ENCODE peak calls at places on chromosomes 12 and 14, in seven cellular contexts. One of them, this sample, is unnamed.

GRCh38 chr12:115443351-115443938 is 759.5 kb upstream of the TBX3 start:
- DNase-seq in CD4-positive, alpha-beta memory T cell: no peak
- DNase-seq in heart left ventricle: no peak
- DNase-seq in coronary artery: no peak
- DNase-seq in neuronal stem cell: no peak
- DNase-seq in spleen: no peak
- DNase-seq in mammary epithelial cell: no peak
- DNase-seq in this sample: no peak

GRCh38 chr12:50564240-50564947 is 59.6 kb downstream of the DIP2B start:
- DNase-seq in CD4-positive, alpha-beta memory T cell: no peak
- DNase-seq in heart left ventricle: no peak
- DNase-seq in coronary artery: no peak
- DNase-seq in neuronal stem cell: no peak
- DNase-seq in spleen: no peak
- DNase-seq in mammary epithelial cell: no peak
- DNase-seq in this sample: no peak

GRCh38 chr14:100988956-100989355 is 85.4 kb upstream of the RTL1 start:
- DNase-seq in CD4-positive, alpha-beta memory T cell: no peak
- DNase-seq in heart left ventricle: no peak
- DNase-seq in coronary artery: no peak
- DNase-seq in neuronal stem cell: no peak
- DNase-seq in spleen: no peak
- DNase-seq in mammary epithelial cell: peak
- DNase-seq in this sample: no peak

GRCh38 chr12:130686511-130686981 is 29.6 kb downstream of the RIMBP2 start:
- DNase-seq in CD4-positive, alpha-beta memory T cell: no peak
- DNase-seq in heart left ventricle: no peak
- DNase-seq in coronary artery: no peak
- DNase-seq in neuronal stem cell: no peak
- DNase-seq in spleen: peak
- DNase-seq in mammary epithelial cell: no peak
- DNase-seq in this sample: no peak

GRCh38 chr14:74671789-74672188 is 41.1 kb downstream of the AREL1 start:
- DNase-seq in CD4-positive, alpha-beta memory T cell: no peak
- DNase-seq in heart left ventricle: no peak
- DNase-seq in coronary artery: no peak
- DNase-seq in neuronal stem cell: no peak
- DNase-seq in spleen: no peak
- DNase-seq in mammary epithelial cell: peak
- DNase-seq in this sample: no peak

GRCh38 chr12:75345531-75345930 is 11.1 kb downstream of the GLIPR1L1 start:
- DNase-seq in CD4-positive, alpha-beta memory T cell: no peak
- DNase-seq in heart left ventricle: no peak
- DNase-seq in coronary artery: no peak
- DNase-seq in neuronal stem cell: no peak
- DNase-seq in spleen: no peak
- DNase-seq in mammary epithelial cell: peak
- DNase-seq in this sample: no peak

GRCh38 chr14:66359500-66359899 is 126.7 kb upstream of the CCDC196 start:
- DNase-seq in CD4-positive, alpha-beta memory T cell: peak
- DNase-seq in heart left ventricle: no peak
- DNase-seq in coronary artery: no peak
- DNase-seq in neuronal stem cell: peak
- DNase-seq in spleen: no peak
- DNase-seq in mammary epithelial cell: peak
- DNase-seq in this sample: no peak

GRCh38 chr12:46387697-46388096 is 15.1 kb upstream of the SLC38A2 start:
- DNase-seq in CD4-positive, alpha-beta memory T cell: no peak
- DNase-seq in heart left ventricle: no peak
- DNase-seq in coronary artery: no peak
- DNase-seq in neuronal stem cell: no peak
- DNase-seq in spleen: peak
- DNase-seq in mammary epithelial cell: no peak
- DNase-seq in this sample: no peak

GRCh38 chr12:132700212-132700913 is 10.3 kb upstream of the PGAM5 start:
- DNase-seq in CD4-positive, alpha-beta memory T cell: no peak
- DNase-seq in heart left ventricle: no peak
- DNase-seq in coronary artery: no peak
- DNase-seq in neuronal stem cell: no peak
- DNase-seq in spleen: no peak
- DNase-seq in mammary epithelial cell: no peak
- DNase-seq in this sample: no peak

GRCh38 chr12:56158926-56159461 is 835 bp downstream of the MYL6 start:
- DNase-seq in CD4-positive, alpha-beta memory T cell: peak
- DNase-seq in heart left ventricle: peak
- DNase-seq in coronary artery: peak
- DNase-seq in neuronal stem cell: peak
- DNase-seq in spleen: peak
- DNase-seq in mammary epithelial cell: peak
- DNase-seq in this sample: peak

GRCh38 chr12:84960918-84961317 is 48.3 kb upstream of the SLC6A15 start:
- DNase-seq in CD4-positive, alpha-beta memory T cell: no peak
- DNase-seq in heart left ventricle: no peak
- DNase-seq in coronary artery: no peak
- DNase-seq in neuronal stem cell: no peak
- DNase-seq in spleen: no peak
- DNase-seq in mammary epithelial cell: no peak
- DNase-seq in this sample: no peak

GRCh38 chr12:14936224-14936861 is 2.0 kb downstream of the ERP27 start:
- DNase-seq in CD4-positive, alpha-beta memory T cell: no peak
- DNase-seq in heart left ventricle: no peak
- DNase-seq in coronary artery: no peak
- DNase-seq in neuronal stem cell: no peak
- DNase-seq in spleen: no peak
- DNase-seq in mammary epithelial cell: no peak
- DNase-seq in this sample: no peak

GRCh38 chr12:96427269-96427729 is 27.1 kb upstream of the CDK17 start:
- DNase-seq in CD4-positive, alpha-beta memory T cell: no peak
- DNase-seq in heart left ventricle: peak
- DNase-seq in coronary artery: peak
- DNase-seq in neuronal stem cell: peak
- DNase-seq in spleen: no peak
- DNase-seq in mammary epithelial cell: peak
- DNase-seq in this sample: peak

GRCh38 chr12:22100952-22101748 is 55.1 kb downstream of the CMAS start:
- DNase-seq in CD4-positive, alpha-beta memory T cell: peak
- DNase-seq in heart left ventricle: peak
- DNase-seq in coronary artery: no peak
- DNase-seq in neuronal stem cell: peak
- DNase-seq in spleen: no peak
- DNase-seq in mammary epithelial cell: peak
- DNase-seq in this sample: no peak

GRCh38 chr12:40566246-40566645 is 126.0 kb upstream of the CNTN1 start:
- DNase-seq in CD4-positive, alpha-beta memory T cell: no peak
- DNase-seq in heart left ventricle: no peak
- DNase-seq in coronary artery: no peak
- DNase-seq in neuronal stem cell: no peak
- DNase-seq in spleen: no peak
- DNase-seq in mammary epithelial cell: no peak
- DNase-seq in this sample: no peak

GRCh38 chr12:94056419-94057158 is 91.8 kb upstream of the PLXNC1 start:
- DNase-seq in CD4-positive, alpha-beta memory T cell: no peak
- DNase-seq in heart left ventricle: no peak
- DNase-seq in coronary artery: no peak
- DNase-seq in neuronal stem cell: no peak
- DNase-seq in spleen: no peak
- DNase-seq in mammary epithelial cell: no peak
- DNase-seq in this sample: no peak

GRCh38 chr12:34294671-34295365 is 272.5 kb downstream of the ALG10 start:
- DNase-seq in CD4-positive, alpha-beta memory T cell: no peak
- DNase-seq in heart left ventricle: no peak
- DNase-seq in coronary artery: peak
- DNase-seq in neuronal stem cell: no peak
- DNase-seq in spleen: no peak
- DNase-seq in mammary epithelial cell: no peak
- DNase-seq in this sample: no peak

DNA sequence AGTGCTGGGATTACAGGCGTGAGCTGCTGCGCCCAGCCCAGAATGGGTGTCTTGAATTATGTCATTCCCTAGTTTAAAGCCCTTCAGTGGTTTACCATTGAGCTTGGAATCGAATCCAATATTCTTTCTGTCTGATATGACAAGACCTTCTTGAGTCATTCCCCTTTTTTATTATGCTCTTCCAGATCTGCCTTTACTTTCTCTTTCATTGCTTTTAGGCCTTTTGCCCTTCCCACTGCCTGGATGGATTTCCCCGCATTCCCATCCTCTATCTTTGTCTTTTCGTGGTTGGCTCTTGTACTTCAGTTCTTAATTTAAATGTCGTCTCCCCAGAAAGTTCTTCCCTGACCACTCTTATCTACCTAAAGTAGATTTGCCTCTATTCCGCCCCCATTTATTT is 1.6 kb downstream of the TRAFD1 start:
- DNase-seq in CD4-positive, alpha-beta memory T cell: no peak
- DNase-seq in heart left ventricle: no peak
- DNase-seq in coronary artery: no peak
- DNase-seq in neuronal stem cell: no peak
- DNase-seq in spleen: no peak
- DNase-seq in mammary epithelial cell: no peak
- DNase-seq in this sample: no peak
- H3K27ac ChIP-seq in CD4-positive, alpha-beta memory T cell: peak
- H3K27ac ChIP-seq in heart left ventricle: no peak
- H3K27ac ChIP-seq in coronary artery: no peak
- H3K27ac ChIP-seq in neuronal stem cell: no peak
- H3K27ac ChIP-seq in spleen: peak
- H3K27ac ChIP-seq in mammary epithelial cell: no peak
- H3K27ac ChIP-seq in this sample: no peak

DNA sequence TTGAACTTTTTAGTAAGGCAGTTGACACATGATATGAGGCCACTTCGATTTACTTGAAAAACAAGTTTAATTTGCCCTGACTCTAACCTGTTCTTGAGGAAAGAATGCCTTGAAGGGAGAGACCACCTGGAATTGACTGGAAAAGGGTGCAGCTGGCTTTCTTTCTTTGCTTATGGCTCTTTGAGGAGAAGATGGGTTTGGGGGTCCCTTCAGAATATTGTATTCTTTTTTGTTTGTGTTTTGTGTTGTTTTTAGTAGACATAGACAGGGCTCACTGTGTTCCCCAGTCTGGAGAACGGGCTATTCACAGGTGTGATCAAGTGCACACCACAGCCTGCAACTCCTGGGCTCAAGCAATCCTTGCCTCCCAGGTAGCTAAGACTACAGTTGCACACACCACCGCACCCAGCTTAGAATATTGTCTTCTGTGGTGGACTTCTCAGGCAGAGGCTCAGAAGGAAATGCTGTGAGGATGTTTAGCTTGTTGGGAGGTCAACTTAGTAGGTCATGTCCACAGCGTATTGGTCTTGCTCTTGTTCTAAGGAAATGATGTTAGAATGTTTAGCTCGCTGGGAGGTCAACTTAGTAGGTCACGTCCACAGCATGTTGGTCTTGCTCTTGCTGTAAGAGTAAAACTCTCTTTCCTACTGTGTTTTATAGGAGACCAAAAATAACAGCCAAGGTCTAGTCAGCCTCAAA is 1.5 kb upstream of the NRL start:
- DNase-seq in CD4-positive, alpha-beta memory T cell: no peak
- DNase-seq in heart left ventricle: no peak
- DNase-seq in coronary artery: no peak
- DNase-seq in neuronal stem cell: no peak
- DNase-seq in spleen: peak
- DNase-seq in mammary epithelial cell: no peak
- DNase-seq in this sample: no peak
- H3K27ac ChIP-seq in CD4-positive, alpha-beta memory T cell: peak
- H3K27ac ChIP-seq in heart left ventricle: no peak
- H3K27ac ChIP-seq in coronary artery: no peak
- H3K27ac ChIP-seq in neuronal stem cell: no peak
- H3K27ac ChIP-seq in spleen: peak
- H3K27ac ChIP-seq in mammary epithelial cell: no peak
- H3K27ac ChIP-seq in this sample: peak

GRCh38 chr12:53990311-53991076 is 5.5 kb downstream of the HOXC10 start:
- DNase-seq in CD4-positive, alpha-beta memory T cell: no peak
- DNase-seq in heart left ventricle: no peak
- DNase-seq in coronary artery: no peak
- DNase-seq in neuronal stem cell: no peak
- DNase-seq in spleen: no peak
- DNase-seq in mammary epithelial cell: no peak
- DNase-seq in this sample: no peak

GRCh38 chr12:53988519-53989226 is 3.7 kb downstream of the HOXC10 start:
- DNase-seq in CD4-positive, alpha-beta memory T cell: no peak
- DNase-seq in heart left ventricle: no peak
- DNase-seq in coronary artery: no peak
- DNase-seq in neuronal stem cell: no peak
- DNase-seq in spleen: no peak
- DNase-seq in mammary epithelial cell: no peak
- DNase-seq in this sample: no peak

GRCh38 chr12:53987748-53988147 is 2.8 kb downstream of the HOXC10 start:
- DNase-seq in CD4-positive, alpha-beta memory T cell: no peak
- DNase-seq in heart left ventricle: no peak
- DNase-seq in coronary artery: no peak
- DNase-seq in neuronal stem cell: no peak
- DNase-seq in spleen: no peak
- DNase-seq in mammary epithelial cell: no peak
- DNase-seq in this sample: no peak

GRCh38 chr12:53991077-53991460 is 6.1 kb downstream of the HOXC10 start:
- DNase-seq in CD4-positive, alpha-beta memory T cell: no peak
- DNase-seq in heart left ventricle: no peak
- DNase-seq in coronary artery: no peak
- DNase-seq in neuronal stem cell: no peak
- DNase-seq in spleen: no peak
- DNase-seq in mammary epithelial cell: peak
- DNase-seq in this sample: no peak

DNA sequence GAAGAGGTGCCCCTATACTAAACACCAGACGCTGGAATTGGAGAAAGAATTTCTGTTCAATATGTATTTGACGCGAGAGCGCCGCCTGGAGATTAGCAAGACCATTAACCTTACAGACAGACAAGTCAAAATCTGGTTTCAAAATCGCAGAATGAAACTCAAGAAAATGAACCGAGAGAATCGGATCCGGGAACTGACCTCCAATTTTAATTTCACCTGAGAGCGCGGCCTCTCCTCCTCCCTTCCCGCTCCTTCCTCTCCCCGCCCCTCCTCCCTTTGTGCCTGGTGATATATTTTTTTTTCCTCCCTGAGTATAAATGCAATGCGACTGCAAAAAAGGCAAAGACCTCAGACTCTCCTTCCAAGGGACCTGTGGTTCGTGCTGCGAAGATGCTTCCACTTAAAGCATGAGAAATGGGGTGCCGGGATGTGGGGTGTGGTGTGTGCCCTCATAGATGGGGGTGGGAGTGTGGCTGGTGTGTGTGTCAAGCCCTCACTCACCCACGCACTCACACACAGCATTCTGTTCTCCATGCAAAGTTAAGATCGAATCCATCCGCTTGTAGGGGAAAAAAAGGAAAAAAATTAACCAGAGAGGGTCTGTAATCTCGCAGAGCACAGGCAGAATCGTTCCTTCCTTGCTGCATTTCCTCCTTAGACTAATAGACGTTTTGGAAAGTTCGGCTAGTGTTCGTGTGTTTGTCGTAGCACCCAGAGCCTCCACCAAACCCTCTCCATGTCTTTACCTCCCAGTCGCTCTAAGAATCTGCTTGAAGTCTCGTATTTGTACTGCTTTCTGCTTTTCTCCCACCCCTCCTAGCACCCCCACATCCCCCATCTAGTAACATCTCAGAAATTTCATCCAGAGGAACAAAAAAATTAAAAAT is 4.5 kb downstream of the HOXC10 start:
- DNase-seq in CD4-positive, alpha-beta memory T cell: no peak
- DNase-seq in heart left ventricle: no peak
- DNase-seq in coronary artery: no peak
- DNase-seq in neuronal stem cell: no peak
- DNase-seq in spleen: no peak
- DNase-seq in mammary epithelial cell: peak
- DNase-seq in this sample: no peak
- H3K27ac ChIP-seq in CD4-positive, alpha-beta memory T cell: no peak
- H3K27ac ChIP-seq in heart left ventricle: no peak
- H3K27ac ChIP-seq in coronary artery: no peak
- H3K27ac ChIP-seq in neuronal stem cell: no peak
- H3K27ac ChIP-seq in spleen: no peak
- H3K27ac ChIP-seq in mammary epithelial cell: no peak
- H3K27ac ChIP-seq in this sample: no peak

GRCh38 chr14:42930058-42930457 is 1323.4 kb downstream of the LRFN5 start:
- DNase-seq in CD4-positive, alpha-beta memory T cell: no peak
- DNase-seq in heart left ventricle: no peak
- DNase-seq in coronary artery: no peak
- DNase-seq in neuronal stem cell: no peak
- DNase-seq in spleen: peak
- DNase-seq in mammary epithelial cell: no peak
- DNase-seq in this sample: peak
- H3K27ac ChIP-seq in CD4-positive, alpha-beta memory T cell: no peak
- H3K27ac ChIP-seq in heart left ventricle: no peak
- H3K27ac ChIP-seq in coronary artery: no peak
- H3K27ac ChIP-seq in neuronal stem cell: no peak
- H3K27ac ChIP-seq in spleen: no peak
- H3K27ac ChIP-seq in mammary epithelial cell: no peak
- H3K27ac ChIP-seq in this sample: no peak

This sample was measured in pancreas.